ENCODE peak calls at places on chromosomes 4 and X, in six cellular contexts. One of them, this sample, is unnamed.

GRCh38 chr4:53706422-53707032 is 115.2 kb upstream of the LNX1 start:
- DNase-seq in tibial artery: no peak
- DNase-seq in dorsolateral prefrontal cortex: no peak
- DNase-seq in pancreas: no peak
- DNase-seq in AG09309: peak
- DNase-seq in ovary: no peak
- DNase-seq in this sample: no peak

GRCh38 chr4:53962516-53963225 is 101.7 kb downstream of the CHIC2 start:
- DNase-seq in tibial artery: no peak
- DNase-seq in dorsolateral prefrontal cortex: no peak
- DNase-seq in pancreas: no peak
- DNase-seq in AG09309: peak
- DNase-seq in ovary: no peak
- DNase-seq in this sample: peak

GRCh38 chr4:103375278-103375677 is 177.1 kb upstream of the CENPE start:
- DNase-seq in tibial artery: no peak
- DNase-seq in dorsolateral prefrontal cortex: no peak
- DNase-seq in pancreas: no peak
- DNase-seq in AG09309: no peak
- DNase-seq in ovary: no peak
- DNase-seq in this sample: no peak

GRCh38 chrX:38854305-38854704 is 53.0 kb downstream of the MID1IP1 start:
- DNase-seq in tibial artery: no peak
- DNase-seq in dorsolateral prefrontal cortex: no peak
- DNase-seq in pancreas: no peak
- DNase-seq in AG09309: no peak
- DNase-seq in ovary: no peak
- DNase-seq in this sample: no peak

GRCh38 chr4:74682567-74683359 is 111.6 kb downstream of the BTC start:
- DNase-seq in tibial artery: no peak
- DNase-seq in dorsolateral prefrontal cortex: no peak
- DNase-seq in pancreas: no peak
- DNase-seq in AG09309: peak
- DNase-seq in ovary: no peak
- DNase-seq in this sample: peak

GRCh38 chr4:147355849-147356248 is 125.0 kb upstream of the EDNRA start:
- DNase-seq in tibial artery: no peak
- DNase-seq in dorsolateral prefrontal cortex: no peak
- DNase-seq in pancreas: no peak
- DNase-seq in AG09309: no peak
- DNase-seq in ovary: no peak
- DNase-seq in this sample: peak

GRCh38 chr4:169059294-169060201 is 49.5 kb upstream of the CBR4 start:
- DNase-seq in tibial artery: peak
- DNase-seq in dorsolateral prefrontal cortex: no peak
- DNase-seq in pancreas: no peak
- DNase-seq in AG09309: no peak
- DNase-seq in ovary: no peak
- DNase-seq in this sample: no peak

GRCh38 chr4:186840771-186841301 is 117.2 kb upstream of the FAT1 start:
- DNase-seq in tibial artery: peak
- DNase-seq in dorsolateral prefrontal cortex: no peak
- DNase-seq in pancreas: no peak
- DNase-seq in AG09309: no peak
- DNase-seq in ovary: peak
- DNase-seq in this sample: no peak

GRCh38 chrX:11341274-11342256 is 48.4 kb downstream of the AMELX start:
- DNase-seq in tibial artery: peak
- DNase-seq in dorsolateral prefrontal cortex: no peak
- DNase-seq in pancreas: no peak
- DNase-seq in AG09309: peak
- DNase-seq in ovary: peak
- DNase-seq in this sample: no peak

GRCh38 chr4:29081230-29081955 is 1638.8 kb upstream of the PCDH7 start:
- DNase-seq in tibial artery: no peak
- DNase-seq in dorsolateral prefrontal cortex: no peak
- DNase-seq in pancreas: no peak
- DNase-seq in AG09309: no peak
- DNase-seq in ovary: no peak
- DNase-seq in this sample: no peak
- TF ChIP-seq CTCF in tibial artery: no peak
- TF ChIP-seq CTCF in dorsolateral prefrontal cortex: peak
- TF ChIP-seq CTCF in pancreas: no peak
- TF ChIP-seq CTCF in AG09309: peak
- TF ChIP-seq CTCF in ovary: no peak
- TF ChIP-seq CTCF in this sample: no peak

GRCh38 chrX:47199286-47199685 is 5.7 kb downstream of the UBA1 start:
- DNase-seq in tibial artery: no peak
- DNase-seq in dorsolateral prefrontal cortex: no peak
- DNase-seq in pancreas: no peak
- DNase-seq in AG09309: no peak
- DNase-seq in ovary: no peak
- DNase-seq in this sample: no peak

GRCh38 chrX:47198687-47199080 is 5.1 kb downstream of the UBA1 start:
- DNase-seq in tibial artery: no peak
- DNase-seq in dorsolateral prefrontal cortex: no peak
- DNase-seq in pancreas: peak
- DNase-seq in AG09309: no peak
- DNase-seq in ovary: no peak
- DNase-seq in this sample: no peak

GRCh38 chrX:47196098-47196497 is 2.5 kb downstream of the UBA1 start:
- DNase-seq in tibial artery: no peak
- DNase-seq in dorsolateral prefrontal cortex: no peak
- DNase-seq in pancreas: no peak
- DNase-seq in AG09309: no peak
- DNase-seq in ovary: no peak
- DNase-seq in this sample: no peak

GRCh38 chrX:47197526-47197925 is 3.9 kb downstream of the UBA1 start:
- DNase-seq in tibial artery: no peak
- DNase-seq in dorsolateral prefrontal cortex: no peak
- DNase-seq in pancreas: no peak
- DNase-seq in AG09309: no peak
- DNase-seq in ovary: no peak
- DNase-seq in this sample: no peak

DNA sequence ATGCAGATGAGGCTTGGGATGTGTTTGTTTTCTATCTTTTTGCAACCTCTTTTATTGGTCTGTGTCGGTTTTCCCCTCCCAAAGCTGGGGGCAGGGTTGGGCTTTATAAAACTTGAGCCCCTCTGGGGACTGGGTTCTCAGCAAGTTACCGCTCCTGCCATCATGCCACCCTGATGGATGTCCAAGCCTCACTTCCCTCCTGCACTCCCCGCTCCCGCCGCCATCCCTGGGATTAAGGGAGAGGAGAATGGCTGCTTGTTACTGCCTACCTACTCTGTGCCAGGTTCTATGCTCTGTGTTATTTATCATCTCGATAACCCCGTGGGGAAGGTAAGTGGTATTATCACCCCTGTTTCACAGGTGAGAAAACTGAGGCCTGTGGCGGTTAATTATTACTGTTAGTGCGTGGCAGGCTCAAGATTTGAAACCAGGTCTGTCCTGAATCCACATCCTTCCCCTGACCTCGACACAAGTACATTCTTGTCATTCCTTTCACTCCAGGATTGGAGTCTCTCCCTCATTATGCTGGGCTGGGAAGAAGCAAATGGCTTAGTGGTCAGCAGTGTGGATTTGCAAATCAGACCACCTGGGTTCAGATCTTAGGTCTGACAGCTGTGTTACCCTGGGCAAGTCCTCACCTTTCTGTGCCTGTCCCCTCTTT is 4.5 kb downstream of the UBA1 start:
- DNase-seq in tibial artery: no peak
- DNase-seq in dorsolateral prefrontal cortex: no peak
- DNase-seq in pancreas: peak
- DNase-seq in AG09309: no peak
- DNase-seq in ovary: no peak
- DNase-seq in this sample: no peak
- H3K4me3 ChIP-seq in tibial artery: peak
- H3K4me3 ChIP-seq in dorsolateral prefrontal cortex: peak
- H3K4me3 ChIP-seq in pancreas: no peak
- H3K4me3 ChIP-seq in AG09309: no peak
- H3K4me3 ChIP-seq in ovary: no peak
- H3K4me3 ChIP-seq in this sample: no peak

GRCh38 chrX:110004970-110005369 is 2.1 kb downstream of the TMEM164 start:
- DNase-seq in tibial artery: no peak
- DNase-seq in dorsolateral prefrontal cortex: no peak
- DNase-seq in pancreas: no peak
- DNase-seq in AG09309: no peak
- DNase-seq in ovary: no peak
- DNase-seq in this sample: no peak

GRCh38 chrX:110003167-110004156 is 548 bp downstream of the TMEM164 start:
- DNase-seq in tibial artery: peak
- DNase-seq in dorsolateral prefrontal cortex: no peak
- DNase-seq in pancreas: peak
- DNase-seq in AG09309: no peak
- DNase-seq in ovary: peak
- DNase-seq in this sample: no peak

GRCh38 chrX:110006161-110006560 is 3.2 kb downstream of the TMEM164 start:
- DNase-seq in tibial artery: no peak
- DNase-seq in dorsolateral prefrontal cortex: no peak
- DNase-seq in pancreas: no peak
- DNase-seq in AG09309: no peak
- DNase-seq in ovary: no peak
- DNase-seq in this sample: no peak

GRCh38 chrX:110002300-110003166 is at the start of gene TMEM164:
- DNase-seq in tibial artery: peak
- DNase-seq in dorsolateral prefrontal cortex: peak
- DNase-seq in pancreas: peak
- DNase-seq in AG09309: peak
- DNase-seq in ovary: peak
- DNase-seq in this sample: no peak

GRCh38 chrX:110004210-110004609 is 1.3 kb downstream of the TMEM164 start:
- DNase-seq in tibial artery: no peak
- DNase-seq in dorsolateral prefrontal cortex: no peak
- DNase-seq in pancreas: peak
- DNase-seq in AG09309: no peak
- DNase-seq in ovary: no peak
- DNase-seq in this sample: no peak
- TF ChIP-seq CTCF in tibial artery: no peak
- TF ChIP-seq CTCF in dorsolateral prefrontal cortex: no peak
- TF ChIP-seq CTCF in pancreas: no peak
- TF ChIP-seq CTCF in AG09309: no peak
- TF ChIP-seq CTCF in ovary: no peak
- TF ChIP-seq CTCF in this sample: no peak

DNA sequence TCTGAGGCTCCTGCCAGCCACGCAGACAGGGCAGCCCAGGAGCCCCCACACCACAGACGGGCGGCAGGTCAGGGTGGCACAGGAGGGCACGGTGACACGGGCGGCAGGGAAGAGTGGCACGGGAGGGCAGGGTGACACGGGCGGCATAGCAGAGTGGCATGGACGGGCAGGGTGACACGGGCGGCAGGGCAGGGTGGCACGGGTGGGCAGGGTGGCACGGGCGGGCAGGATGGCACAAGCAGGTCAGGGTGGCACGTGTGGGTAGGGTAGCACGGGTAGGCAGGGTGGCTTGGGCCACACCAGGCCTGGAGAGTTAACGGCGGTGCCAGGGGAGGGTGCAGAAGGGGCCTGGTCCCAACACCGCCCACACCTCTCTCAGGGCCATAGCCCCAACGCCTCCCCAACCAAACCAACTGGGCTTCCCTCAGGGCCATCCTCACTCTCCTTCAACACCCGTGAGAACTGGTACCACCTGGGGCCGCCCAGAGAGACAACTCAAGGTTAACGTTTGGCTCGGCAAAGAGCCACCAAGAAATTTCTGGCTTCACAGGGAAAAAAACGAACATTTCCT is 3.4 kb downstream of the CTBP1 start:
- DNase-seq in tibial artery: peak
- DNase-seq in dorsolateral prefrontal cortex: no peak
- DNase-seq in pancreas: peak
- DNase-seq in AG09309: no peak
- DNase-seq in ovary: no peak
- DNase-seq in this sample: no peak
- H3K4me3 ChIP-seq in tibial artery: peak
- H3K4me3 ChIP-seq in dorsolateral prefrontal cortex: no peak
- H3K4me3 ChIP-seq in pancreas: peak
- H3K4me3 ChIP-seq in AG09309: no peak
- H3K4me3 ChIP-seq in ovary: no peak
- H3K4me3 ChIP-seq in this sample: no peak

This sample was measured in AG04449.